ENCODE peak calls at places on chromosome 20, in seven cellular contexts. W is AG04450; O is CD8-positive, alpha-beta T cell; G is WERI-Rb-1; Z is AG10803; B is fibroblast of mammary gland; K is AG09309. V is an unnamed sample.

GRCh38 chr20:13790708-13791107 is 5.9 kb downstream of the NDUFAF5 start:
- DNase-seq in W (no peak), O (no peak), G (no peak), Z (no peak), B (no peak), K (no peak), V (no peak)

GRCh38 chr20:52312131-52312729 is 120.7 kb upstream of the ZFP64 start:
- DNase-seq in W (peak; percentile 16), O (peak; percentile 11), G (peak; percentile 40), Z (peak; percentile 70), B (peak; percentile 65), K (peak; percentile 14), V (peak; percentile 24)

GRCh38 chr20:61749406-61750075 is 316.1 kb downstream of the TAF4 start:
- DNase-seq in W (no peak), O (no peak), G (no peak), Z (no peak), B (no peak), K (no peak), V (no peak)

GRCh38 chr20:50664248-50664647 is 27.1 kb downstream of the RIPOR3 start:
- DNase-seq in W (no peak), O (no peak), G (no peak), Z (no peak), B (no peak), K (no peak), V (no peak)

GRCh38 chr20:50190251-50191064 is at the start of gene CEBPB:
- DNase-seq in W (peak; percentile 76), O (peak; percentile 61), G (peak; percentile 90), Z (peak; percentile 90), B (peak; percentile 84), K (peak; percentile 65), V (peak; percentile 91)

GRCh38 chr20:25525857-25526256 is 59.5 kb downstream of the NINL start:
- DNase-seq in W (peak; percentile 92), O (no peak), G (no peak), Z (peak; percentile 97), B (peak; percentile 98), K (peak; percentile 96), V (no peak)

GRCh38 chr20:3046677-3047462 is 1.0 kb downstream of the MRPS26 start:
- DNase-seq in W (no peak), O (no peak), G (peak; percentile 27), Z (no peak), B (no peak), K (no peak), V (no peak)

GRCh38 chr20:62089393-62089792 is 23.7 kb upstream of the TAF4 start:
- DNase-seq in W (no peak), O (no peak), G (no peak), Z (no peak), B (no peak), K (no peak), V (no peak)

GRCh38 chr20:63117661-63118302 is 98.1 kb downstream of the YTHDF1 start:
- DNase-seq in W (no peak), O (no peak), G (no peak), Z (no peak), B (no peak), K (no peak), V (no peak)

GRCh38 chr20:62966212-62967148 is 14.0 kb downstream of the SLC17A9 start:
- DNase-seq in W (no peak), O (no peak), G (no peak), Z (no peak), B (no peak), K (no peak), V (no peak)

GRCh38 chr20:2300002-2300401 is 4.2 kb downstream of the TGM3 start:
- DNase-seq in W (no peak), O (no peak), G (no peak), Z (no peak), B (no peak), K (no peak), V (no peak)

GRCh38 chr20:43977962-43978361 is 63.3 kb downstream of the TOX2 start:
- DNase-seq in W (no peak), O (no peak), G (no peak), Z (no peak), B (no peak), K (no peak), V (no peak)

GRCh38 chr20:5863040-5863811 is 87.1 kb downstream of the TRMT6 start:
- DNase-seq in W (no peak), O (no peak), G (peak; percentile 8), Z (peak; percentile 64), B (peak; percentile 85), K (peak; percentile 54), V (peak; percentile 15)

GRCh38 chr20:699342-699741 is 23.7 kb upstream of the SCRT2 start:
- DNase-seq in W (no peak), O (no peak), G (no peak), Z (no peak), B (no peak), K (no peak), V (no peak)

GRCh38 chr20:1955289-1955688 is 38.6 kb downstream of the PDYN start:
- DNase-seq in W (no peak), O (no peak), G (peak; percentile 37), Z (no peak), B (no peak), K (no peak), V (no peak)

GRCh38 chr20:58618694-58619540 is 32.2 kb upstream of the STX16 start:
- DNase-seq in W (peak; percentile 59), O (no peak), G (no peak), Z (peak; percentile 88), B (no peak), K (peak; percentile 59), V (no peak)

GRCh38 chr20:35226775-35227681 is 538 bp downstream of the MMP24 start:
- DNase-seq in W (no peak), O (peak; percentile 19), G (peak; percentile 62), Z (peak; percentile 27), B (peak; percentile 40), K (no peak), V (peak; percentile 43)

GRCh38 chr20:59880198-59880597 is 53.2 kb downstream of the SYCP2 start:
- DNase-seq in W (no peak), O (no peak), G (no peak), Z (no peak), B (no peak), K (no peak), V (no peak)

GRCh38 chr20:8811801-8812594 is 256.9 kb upstream of the PLCB4 start:
- DNase-seq in W (no peak), O (no peak), G (peak; percentile 8), Z (no peak), B (no peak), K (no peak), V (peak; percentile 13)

GRCh38 chr20:36107881-36108280 is 46.7 kb upstream of the EPB41L1 start:
- DNase-seq in W (no peak), O (no peak), G (no peak), Z (no peak), B (no peak), K (no peak), V (no peak)

GRCh38 chr20:17658648-17658993 is 23.4 kb downstream of the RRBP1 start:
- DNase-seq in W (no peak), O (no peak), G (no peak), Z (no peak), B (no peak), K (no peak), V (peak; percentile 9)

GRCh38 chr20:48577557-48577956 is 250.2 kb downstream of the PREX1 start:
- DNase-seq in W (no peak), O (no peak), G (no peak), Z (no peak), B (no peak), K (no peak), V (no peak)

GRCh38 chr20:48582361-48582991 is 245.3 kb downstream of the PREX1 start:
- DNase-seq in W (no peak), O (no peak), G (no peak), Z (no peak), B (no peak), K (no peak), V (no peak)

GRCh38 chr20:48581167-48581566 is 246.6 kb downstream of the PREX1 start:
- DNase-seq in W (no peak), O (no peak), G (no peak), Z (no peak), B (no peak), K (no peak), V (no peak)

GRCh38 chr20:48574383-48574782 is 253.4 kb downstream of the PREX1 start:
- DNase-seq in W (no peak), O (no peak), G (peak; percentile 89), Z (peak; percentile 15), B (peak; percentile 14), K (no peak), V (no peak)

GRCh38 chr20:48578397-48579098 is 249.3 kb downstream of the PREX1 start:
- DNase-seq in W (no peak), O (no peak), G (no peak), Z (no peak), B (no peak), K (no peak), V (no peak)
- TF ChIP-seq CTCF in W (no peak), O (no peak), G (peak; percentile 31), Z (no peak), B (no peak), K (no peak), V (no peak)

GRCh38 chr20:45372646-45373352 is 5.3 kb downstream of the TP53TG5 start:
- DNase-seq in W (no peak), O (no peak), G (no peak), Z (peak; percentile 16), B (no peak), K (no peak), V (no peak)
- H3K4me3 ChIP-seq in W (no peak overlapping the region), O (peak overlapping the region; percentile 64), G (no peak overlapping the region), Z (no peak overlapping the region), B (no peak overlapping the region), K (no peak overlapping the region), V (peak overlapping the region; percentile 2)

GRCh38 chr20:57346477-57346876 is 4.6 kb upstream of the RAE1 start:
- DNase-seq in W (peak; percentile 34), O (peak; percentile 38), G (peak; percentile 66), Z (peak; percentile 86), B (peak; percentile 78), K (peak; percentile 64), V (peak; percentile 77)
- TF ChIP-seq CTCF in W (peak; percentile 79), O (peak; percentile 71), G (peak; percentile 59), Z (peak; percentile 87), B (peak; percentile 83), K (peak; percentile 74), V (peak; percentile 75)

GRCh38 chr20:53922901-53923314 is 147.5 kb downstream of the BCAS1 start:
- DNase-seq in W (no peak), O (no peak), G (no peak), Z (peak; percentile 55), B (peak; percentile 39), K (no peak), V (no peak)

GRCh38 chr20:53927990-53928389 is 142.4 kb downstream of the BCAS1 start:
- DNase-seq in W (no peak), O (no peak), G (no peak), Z (no peak), B (no peak), K (no peak), V (no peak)

GRCh38 chr20:53926428-53927028 is 143.9 kb downstream of the BCAS1 start:
- DNase-seq in W (no peak), O (no peak), G (no peak), Z (peak; percentile 94), B (peak; percentile 98), K (peak; percentile 91), V (no peak)

GRCh38 chr20:53923745-53924369 is 146.5 kb downstream of the BCAS1 start:
- DNase-seq in W (no peak), O (no peak), G (no peak), Z (no peak), B (no peak), K (no peak), V (no peak)

GRCh38 chr20:53925651-53926401 is 144.6 kb downstream of the BCAS1 start:
- DNase-seq in W (no peak), O (no peak), G (no peak), Z (no peak), B (no peak), K (no peak), V (no peak)
- H3K4me3 ChIP-seq in W (no peak overlapping the region), O (no peak overlapping the region), G (no peak overlapping the region), Z (no peak overlapping the region), B (no peak overlapping the region), K (no peak overlapping the region), V (no peak overlapping the region)